ENCODE peak calls at places on chromosomes 7 and 10, in four cellular contexts. One of them, this sample, is unnamed.

GRCh38 chr7:21408481-21408820 is 19.4 kb upstream of the SP4 start:
- DNase-seq in posterior vena cava: no peak
- DNase-seq in astrocyte of the spinal cord: no peak
- DNase-seq in left cardiac atrium: no peak
- DNase-seq in this sample: no peak

GRCh38 chr10:78672898-78673297 is 395.9 kb upstream of the ZMIZ1 start:
- DNase-seq in posterior vena cava: no peak
- DNase-seq in left cardiac atrium: no peak
- DNase-seq in astrocyte of the spinal cord: peak
- DNase-seq in this sample: no peak

GRCh38 chr7:875051-875450 is 1.3 kb upstream of the GET4 start:
- DNase-seq in posterior vena cava: no peak
- DNase-seq in left cardiac atrium: no peak
- DNase-seq in astrocyte of the spinal cord: no peak
- DNase-seq in this sample: no peak

GRCh38 chr7:73397936-73398335 is 35.6 kb upstream of the FZD9 start:
- DNase-seq in astrocyte of the spinal cord: no peak
- DNase-seq in posterior vena cava: no peak
- DNase-seq in left cardiac atrium: no peak
- DNase-seq in this sample: no peak

GRCh38 chr10:108521827-108522503 is 1357.5 kb upstream of the SORCS1 start:
- DNase-seq in posterior vena cava: no peak
- DNase-seq in astrocyte of the spinal cord: no peak
- DNase-seq in left cardiac atrium: no peak
- DNase-seq in this sample: no peak

GRCh38 chr7:214410-215212 is 22.2 kb downstream of the FAM20C start:
- DNase-seq in astrocyte of the spinal cord: peak
- DNase-seq in left cardiac atrium: no peak
- DNase-seq in posterior vena cava: no peak
- DNase-seq in this sample: no peak

GRCh38 chr7:151626422-151627115 is 106.9 kb upstream of the RHEB start:
- DNase-seq in astrocyte of the spinal cord: peak
- DNase-seq in left cardiac atrium: peak
- DNase-seq in posterior vena cava: no peak
- DNase-seq in this sample: no peak

GRCh38 chr7:152865461-152865860 is 105.9 kb downstream of the ACTR3B start:
- DNase-seq in posterior vena cava: no peak
- DNase-seq in left cardiac atrium: no peak
- DNase-seq in astrocyte of the spinal cord: no peak
- DNase-seq in this sample: no peak

This sample was measured in left ventricle myocardium inferior.